ENCODE peak calls at places on chromosomes 6 and 20, in seven cellular contexts. B is BE2C; C is effector memory CD8-positive, alpha-beta T cell; K is NCI-H69; T is KG1; H is head of caudate nucleus; X is cerebellum. E is an unnamed sample.

GRCh38 chr6:37513576-37513975 is 13.9 kb upstream of the CCDC167 start:
- DNase-seq in X (no peak), C (no peak), K (peak), B (no peak), H (no peak), T (no peak), E (no peak)

GRCh38 chr6:165704001-165704748 is 41.1 kb upstream of the PDE10A start:
- DNase-seq in K (no peak), X (peak), B (no peak), H (peak), T (no peak), C (no peak), E (no peak)

GRCh38 chr6:24738732-24739131 is 19.8 kb upstream of the C6orf62 start:
- DNase-seq in X (no peak), K (no peak), C (no peak), T (no peak), B (no peak), H (no peak), E (no peak)

GRCh38 chr6:218153-219018 is 73.9 kb upstream of the DUSP22 start:
- DNase-seq in X (no peak), C (no peak), T (no peak), H (no peak), B (no peak), K (no peak), E (no peak)

GRCh38 chr20:3251806-3252205 is 12.8 kb upstream of the SLC4A11 start:
- DNase-seq in T (no peak), K (no peak), H (peak), X (peak), C (no peak), B (no peak), E (no peak)

GRCh38 chr6:113873043-113873667 is 16.0 kb downstream of the MARCKS start:
- DNase-seq in C (no peak), X (no peak), B (no peak), K (peak), H (peak), T (peak), E (no peak)

GRCh38 chr20:17616480-17617211 is 46.8 kb downstream of the DSTN start:
- DNase-seq in T (no peak), B (no peak), X (no peak), C (no peak), H (peak), K (no peak), E (no peak)

GRCh38 chr6:31966997-31967925 is 4.7 kb downstream of the DXO start:
- DNase-seq in T (no peak), X (no peak), H (no peak), K (no peak), B (no peak), C (no peak), E (no peak)